ENCODE peak calls at places on chromosomes 12 and 14, in four cellular contexts. One of them, this sample, is unnamed.

GRCh38 chr14:99539503-99539902 is 58.3 kb downstream of the CCNK start:
- DNase-seq in IMR-90: no peak
- DNase-seq in A549: no peak
- DNase-seq in endothelial cell of umbilical vein: peak
- DNase-seq in this sample: no peak

GRCh38 chr12:116150001-116150400 is 127.5 kb downstream of the MED13L start:
- DNase-seq in IMR-90: no peak
- DNase-seq in A549: no peak
- DNase-seq in endothelial cell of umbilical vein: peak
- DNase-seq in this sample: no peak

GRCh38 chr12:47828967-47829482 is 9.3 kb upstream of the HDAC7 start:
- DNase-seq in IMR-90: peak
- DNase-seq in A549: peak
- DNase-seq in endothelial cell of umbilical vein: peak
- DNase-seq in this sample: peak

GRCh38 chr12:95838125-95838524 is 20.6 kb upstream of the SNRPF start:
- DNase-seq in IMR-90: peak
- DNase-seq in A549: peak
- DNase-seq in endothelial cell of umbilical vein: peak
- DNase-seq in this sample: peak

GRCh38 chr12:94099191-94099983 is 49.0 kb upstream of the PLXNC1 start:
- DNase-seq in IMR-90: peak
- DNase-seq in A549: no peak
- DNase-seq in endothelial cell of umbilical vein: peak
- DNase-seq in this sample: peak

GRCh38 chr12:46174061-46174662 is 94.7 kb downstream of the SLC38A1 start:
- DNase-seq in IMR-90: no peak
- DNase-seq in A549: no peak
- DNase-seq in endothelial cell of umbilical vein: no peak
- DNase-seq in this sample: no peak

GRCh38 chr12:122918827-122919226 is 22.9 kb upstream of the VPS37B start:
- DNase-seq in IMR-90: peak
- DNase-seq in A549: no peak
- DNase-seq in endothelial cell of umbilical vein: no peak
- DNase-seq in this sample: no peak

GRCh38 chr14:83842536-83842935 is 1687.4 kb upstream of the FLRT2 start:
- DNase-seq in IMR-90: no peak
- DNase-seq in A549: no peak
- DNase-seq in endothelial cell of umbilical vein: no peak
- DNase-seq in this sample: no peak

GRCh38 chr12:108173160-108173559 is 44.1 kb downstream of the WSCD2 start:
- DNase-seq in IMR-90: no peak
- DNase-seq in A549: no peak
- DNase-seq in endothelial cell of umbilical vein: no peak
- DNase-seq in this sample: no peak

GRCh38 chr12:32585680-32586079 is 93.4 kb upstream of the DNM1L start:
- DNase-seq in IMR-90: no peak
- DNase-seq in A549: no peak
- DNase-seq in endothelial cell of umbilical vein: no peak
- DNase-seq in this sample: no peak

GRCh38 chr12:7709969-7710368 is 1.3 kb upstream of the DPPA3 start:
- DNase-seq in IMR-90: no peak
- DNase-seq in A549: no peak
- DNase-seq in endothelial cell of umbilical vein: no peak
- DNase-seq in this sample: no peak

GRCh38 chr14:75088566-75089373 is 19.3 kb downstream of the ZC2HC1C start:
- DNase-seq in IMR-90: peak
- DNase-seq in A549: peak
- DNase-seq in endothelial cell of umbilical vein: peak
- DNase-seq in this sample: peak

GRCh38 chr12:71938728-71939385 is at the start of gene TPH2:
- DNase-seq in IMR-90: peak
- DNase-seq in A549: peak
- DNase-seq in endothelial cell of umbilical vein: peak
- DNase-seq in this sample: peak

GRCh38 chr12:98485792-98486347 is 29.5 kb upstream of the TMPO start:
- DNase-seq in IMR-90: no peak
- DNase-seq in A549: no peak
- DNase-seq in endothelial cell of umbilical vein: no peak
- DNase-seq in this sample: no peak

GRCh38 chr12:21851151-21851550 is 76.6 kb upstream of the KCNJ8 start:
- DNase-seq in IMR-90: no peak
- DNase-seq in A549: no peak
- DNase-seq in endothelial cell of umbilical vein: no peak
- DNase-seq in this sample: no peak

GRCh38 chr12:69519871-69520270 is 49.7 kb downstream of the FRS2 start:
- DNase-seq in IMR-90: no peak
- DNase-seq in A549: no peak
- DNase-seq in endothelial cell of umbilical vein: no peak
- DNase-seq in this sample: no peak

GRCh38 chr14:70008863-70009262 is 129.6 kb downstream of the SMOC1 start:
- DNase-seq in IMR-90: no peak
- DNase-seq in A549: no peak
- DNase-seq in endothelial cell of umbilical vein: peak
- DNase-seq in this sample: no peak

GRCh38 chr14:89650077-89650978 is 233.3 kb upstream of the FOXN3 start:
- DNase-seq in IMR-90: no peak
- DNase-seq in A549: no peak
- DNase-seq in endothelial cell of umbilical vein: no peak
- DNase-seq in this sample: peak

GRCh38 chr14:45679852-45680251 is 426.9 kb upstream of the MIS18BP1 start:
- DNase-seq in IMR-90: peak
- DNase-seq in A549: peak
- DNase-seq in endothelial cell of umbilical vein: peak
- DNase-seq in this sample: no peak

GRCh38 chr12:50505386-50505827 is 622 bp downstream of the DIP2B start:
- DNase-seq in IMR-90: no peak
- DNase-seq in A549: no peak
- DNase-seq in endothelial cell of umbilical vein: peak
- DNase-seq in this sample: peak

GRCh38 chr12:49161092-49161795 is 27.6 kb downstream of the TUBA1A start:
- DNase-seq in IMR-90: no peak
- DNase-seq in A549: no peak
- DNase-seq in endothelial cell of umbilical vein: peak
- DNase-seq in this sample: no peak

GRCh38 chr14:68580676-68581075 is 212.2 kb downstream of the ZFP36L1 start:
- DNase-seq in IMR-90: no peak
- DNase-seq in A549: no peak
- DNase-seq in endothelial cell of umbilical vein: no peak
- DNase-seq in this sample: no peak

GRCh38 chr14:76497550-76498484 is 121.9 kb downstream of the ESRRB start:
- DNase-seq in IMR-90: no peak
- DNase-seq in A549: peak
- DNase-seq in endothelial cell of umbilical vein: no peak
- DNase-seq in this sample: no peak

GRCh38 chr14:70804556-70805162 is 4.7 kb downstream of the MAP3K9 start:
- DNase-seq in IMR-90: peak
- DNase-seq in A549: no peak
- DNase-seq in endothelial cell of umbilical vein: no peak
- DNase-seq in this sample: no peak

GRCh38 chr12:104458645-104459555 is 2.2 kb downstream of the CHST11 start:
- DNase-seq in IMR-90: no peak
- DNase-seq in A549: no peak
- DNase-seq in endothelial cell of umbilical vein: peak
- DNase-seq in this sample: no peak

GRCh38 chr12:95633049-95633545 is 81.8 kb upstream of the USP44 start:
- DNase-seq in IMR-90: peak
- DNase-seq in A549: peak
- DNase-seq in endothelial cell of umbilical vein: peak
- DNase-seq in this sample: peak

GRCh38 chr12:5201554-5202243 is 158.0 kb downstream of the KCNA5 start:
- DNase-seq in IMR-90: peak
- DNase-seq in A549: peak
- DNase-seq in endothelial cell of umbilical vein: no peak
- DNase-seq in this sample: no peak

GRCh38 chr14:104536942-104537612 is 42.5 kb upstream of the C14orf180 start:
- DNase-seq in IMR-90: peak
- DNase-seq in A549: peak
- DNase-seq in endothelial cell of umbilical vein: no peak
- DNase-seq in this sample: no peak

GRCh38 chr14:75016815-75017214 is 14.1 kb downstream of the EIF2B2 start:
- DNase-seq in IMR-90: no peak
- DNase-seq in A549: no peak
- DNase-seq in endothelial cell of umbilical vein: no peak
- DNase-seq in this sample: no peak

GRCh38 chr12:61137677-61138380 is 1122.4 kb upstream of the USP15 start:
- DNase-seq in IMR-90: no peak
- DNase-seq in A549: no peak
- DNase-seq in endothelial cell of umbilical vein: no peak
- DNase-seq in this sample: no peak

GRCh38 chr12:43333650-43334043 is 218.4 kb downstream of the ADAMTS20 start:
- DNase-seq in IMR-90: no peak
- DNase-seq in A549: no peak
- DNase-seq in endothelial cell of umbilical vein: no peak
- DNase-seq in this sample: no peak

GRCh38 chr12:43332977-43333649 is 218.9 kb downstream of the ADAMTS20 start:
- DNase-seq in IMR-90: peak
- DNase-seq in A549: no peak
- DNase-seq in endothelial cell of umbilical vein: peak
- DNase-seq in this sample: peak

GRCh38 chr12:43336962-43337555 is 214.9 kb downstream of the ADAMTS20 start:
- DNase-seq in IMR-90: peak
- DNase-seq in A549: peak
- DNase-seq in endothelial cell of umbilical vein: peak
- DNase-seq in this sample: peak

GRCh38 chr12:43337571-43338497 is 214.2 kb downstream of the ADAMTS20 start:
- DNase-seq in IMR-90: peak
- DNase-seq in A549: no peak
- DNase-seq in endothelial cell of umbilical vein: peak
- DNase-seq in this sample: no peak

GRCh38 chr12:43338848-43339526 is 213.0 kb downstream of the ADAMTS20 start:
- DNase-seq in IMR-90: peak
- DNase-seq in A549: peak
- DNase-seq in endothelial cell of umbilical vein: peak
- DNase-seq in this sample: peak
- H3K27ac ChIP-seq in IMR-90: no peak
- H3K27ac ChIP-seq in A549: no peak
- H3K27ac ChIP-seq in endothelial cell of umbilical vein: peak
- H3K27ac ChIP-seq in this sample: no peak

GRCh38 chr12:120830052-120830940 is 73.9 kb downstream of the SPPL3 start:
- DNase-seq in IMR-90: peak
- DNase-seq in A549: peak
- DNase-seq in endothelial cell of umbilical vein: no peak
- DNase-seq in this sample: no peak
- H3K27ac ChIP-seq in IMR-90: no peak
- H3K27ac ChIP-seq in A549: no peak
- H3K27ac ChIP-seq in endothelial cell of umbilical vein: no peak
- H3K27ac ChIP-seq in this sample: no peak

GRCh38 chr14:23538785-23539184 is 12.8 kb downstream of the ZFHX2 start:
- DNase-seq in IMR-90: peak
- DNase-seq in A549: no peak
- DNase-seq in endothelial cell of umbilical vein: no peak
- DNase-seq in this sample: no peak
- H3K27ac ChIP-seq in IMR-90: no peak
- H3K27ac ChIP-seq in A549: no peak
- H3K27ac ChIP-seq in endothelial cell of umbilical vein: no peak
- H3K27ac ChIP-seq in this sample: no peak

GRCh38 chr14:61033851-61034250 is 52.8 kb downstream of the SLC38A6 start:
- DNase-seq in IMR-90: peak
- DNase-seq in A549: no peak
- DNase-seq in endothelial cell of umbilical vein: no peak
- DNase-seq in this sample: no peak

GRCh38 chr14:61031026-61031425 is 50.0 kb downstream of the SLC38A6 start:
- DNase-seq in IMR-90: no peak
- DNase-seq in A549: no peak
- DNase-seq in endothelial cell of umbilical vein: no peak
- DNase-seq in this sample: no peak

GRCh38 chr14:61033024-61033423 is 52.0 kb downstream of the SLC38A6 start:
- DNase-seq in IMR-90: no peak
- DNase-seq in A549: no peak
- DNase-seq in endothelial cell of umbilical vein: no peak
- DNase-seq in this sample: no peak

GRCh38 chr14:61034416-61035100 is 53.5 kb downstream of the SLC38A6 start:
- DNase-seq in IMR-90: no peak
- DNase-seq in A549: no peak
- DNase-seq in endothelial cell of umbilical vein: peak
- DNase-seq in this sample: no peak
- H3K27ac ChIP-seq in IMR-90: no peak
- H3K27ac ChIP-seq in A549: no peak
- H3K27ac ChIP-seq in endothelial cell of umbilical vein: no peak
- H3K27ac ChIP-seq in this sample: no peak

DNA sequence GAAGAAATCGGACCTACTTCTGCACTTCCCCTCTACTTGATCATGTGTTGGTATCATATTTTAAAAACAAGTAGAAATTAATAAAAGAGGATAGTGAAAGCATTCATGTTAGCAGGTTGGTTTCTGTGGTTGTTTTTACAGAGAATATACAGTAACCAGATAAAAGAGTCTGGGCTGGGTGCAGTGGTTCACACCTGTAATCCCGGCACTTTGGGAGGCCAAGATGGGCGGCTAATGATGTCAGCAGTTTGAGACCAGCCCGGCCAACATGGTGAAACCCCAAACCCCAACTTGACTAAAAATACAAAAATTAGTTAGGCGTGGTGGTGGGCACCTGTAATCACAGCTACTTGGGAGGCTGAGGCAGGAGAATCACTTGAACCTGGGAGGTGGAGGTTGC is 55.9 kb downstream of the LRP6 start:
- DNase-seq in IMR-90: no peak
- DNase-seq in A549: no peak
- DNase-seq in endothelial cell of umbilical vein: no peak
- DNase-seq in this sample: no peak
- H3K27ac ChIP-seq in IMR-90: no peak
- H3K27ac ChIP-seq in A549: no peak
- H3K27ac ChIP-seq in endothelial cell of umbilical vein: no peak
- H3K27ac ChIP-seq in this sample: no peak

GRCh38 chr12:78260976-78261375 is 430.3 kb downstream of the NAV3 start:
- DNase-seq in IMR-90: no peak
- DNase-seq in A549: no peak
- DNase-seq in endothelial cell of umbilical vein: no peak
- DNase-seq in this sample: no peak
- H3K27ac ChIP-seq in IMR-90: no peak
- H3K27ac ChIP-seq in A549: no peak
- H3K27ac ChIP-seq in endothelial cell of umbilical vein: no peak
- H3K27ac ChIP-seq in this sample: no peak

GRCh38 chr12:66514581-66514980 is 164.3 kb downstream of the GRIP1 start:
- DNase-seq in IMR-90: no peak
- DNase-seq in A549: no peak
- DNase-seq in endothelial cell of umbilical vein: peak
- DNase-seq in this sample: no peak

GRCh38 chr12:66516133-66516532 is 162.7 kb downstream of the GRIP1 start:
- DNase-seq in IMR-90: no peak
- DNase-seq in A549: no peak
- DNase-seq in endothelial cell of umbilical vein: no peak
- DNase-seq in this sample: no peak
- H3K27ac ChIP-seq in IMR-90: no peak
- H3K27ac ChIP-seq in A549: no peak
- H3K27ac ChIP-seq in endothelial cell of umbilical vein: peak
- H3K27ac ChIP-seq in this sample: no peak

This sample was measured in small intestine.